ENCODE peak calls at places on chromosomes 1 and 21, in nine cellular contexts. J is stimulated activated CD4-positive, alpha-beta T cell treated with anti-CD3 and anti-CD28 coated beads, Interleukin-2, amount 100 ng/mL, for 48 hours; F is left cardiac atrium; Y is PC-9; A is NCI-H2171; W is iPS-NIHi11; X is hippocampal formation; V is amniotic stem cell; H is effector memory CD8-positive, alpha-beta T cell. R is an unnamed sample.

GRCh38 chr1:211236633-211237321 is 22.4 kb upstream of the RCOR3 start:
- DNase-seq in Y (no peak), X (no peak), V (no peak), H (no peak), A (no peak), W (no peak), F (no peak), J (no peak), R (no peak)

GRCh38 chr21:39852726-39853510 is 14.3 kb upstream of the PCP4 start:
- DNase-seq in H (no peak), X (no peak), F (no peak), Y (no peak), W (no peak), V (no peak), J (no peak), A (no peak), R (no peak)

GRCh38 chr21:32257952-32258785 is 20.7 kb downstream of the MIS18A start:
- DNase-seq in A (peak; percentile 57), H (peak; percentile 12), F (peak; percentile 71), V (peak; percentile 65), X (peak; percentile 65), J (peak; percentile 34), Y (peak; percentile 65), W (peak; percentile 80), R (peak; percentile 85)

GRCh38 chr1:63994636-63995035 is 208.8 kb upstream of the UBE2U start:
- DNase-seq in H (no peak), F (no peak), V (no peak), J (no peak), A (no peak), W (no peak), X (no peak), Y (no peak), R (no peak)

GRCh38 chr1:67754526-67754920 is 69.5 kb downstream of the GADD45A start:
- DNase-seq in V (no peak), J (no peak), F (no peak), X (no peak), A (no peak), Y (no peak), W (no peak), H (no peak), R (no peak)

GRCh38 chr1:204498980-204499379 is 4.4 kb upstream of the PIK3C2B start:
- DNase-seq in H (no peak), J (no peak), Y (no peak), F (no peak), X (no peak), W (no peak), A (no peak), V (no peak), R (no peak)

GRCh38 chr21:46454634-46455390 is 3.9 kb upstream of the DIP2A start:
- DNase-seq in A (no peak), H (no peak), J (no peak), Y (no peak), X (peak; percentile 61), F (no peak), V (no peak), W (no peak), R (no peak)

GRCh38 chr1:37255868-37256267 is 218.5 kb upstream of the ZC3H12A start:
- DNase-seq in A (no peak), X (no peak), J (no peak), F (no peak), V (no peak), Y (no peak), H (no peak), W (peak; percentile 36), R (no peak)

GRCh38 chr1:47906009-47906432 is 91.2 kb downstream of the TRABD2B start:
- DNase-seq in W (no peak), Y (no peak), H (no peak), J (no peak), A (no peak), F (no peak), X (no peak), V (no peak), R (no peak)

GRCh38 chr1:32316906-32317282 is 19.1 kb downstream of the MARCKSL1 start:
- DNase-seq in J (no peak), V (no peak), F (no peak), Y (no peak), W (no peak), X (no peak), H (no peak), A (no peak), R (no peak)

GRCh38 chr1:17168480-17168878 is 36.4 kb upstream of the PADI1 start:
- DNase-seq in W (no peak), F (no peak), H (no peak), X (no peak), J (no peak), A (no peak), V (peak; percentile 44), Y (no peak), R (no peak)

GRCh38 chr1:169041371-169041770 is 65.1 kb upstream of the ATP1B1 start:
- DNase-seq in W (no peak), F (no peak), H (no peak), A (no peak), J (no peak), V (no peak), Y (no peak), X (no peak), R (no peak)

GRCh38 chr1:13681921-13682320 is 18.1 kb upstream of the PRDM2 start:
- DNase-seq in V (no peak), H (no peak), W (no peak), Y (no peak), A (no peak), J (no peak), X (no peak), F (no peak), R (no peak)

GRCh38 chr1:172549621-172550280 is 16.8 kb downstream of the SUCO start:
- DNase-seq in F (no peak), W (no peak), X (no peak), J (no peak), Y (no peak), V (no peak), A (no peak), H (no peak), R (no peak)

GRCh38 chr1:229192031-229192430 is 78.9 kb upstream of the RAB4A start:
- DNase-seq in W (no peak), J (no peak), F (no peak), X (no peak), V (no peak), A (no peak), Y (no peak), H (no peak), R (no peak)

GRCh38 chr1:108704501-108704900 is 8.2 kb upstream of the FNDC7 start:
- DNase-seq in J (no peak), F (peak; percentile 58), V (peak; percentile 46), X (no peak), Y (peak; percentile 24), A (no peak), W (no peak), H (no peak), R (no peak)

GRCh38 chr1:93488222-93488621 is 40.3 kb downstream of the FNBP1L start:
- DNase-seq in X (no peak), H (no peak), F (no peak), J (no peak), W (no peak), Y (no peak), A (no peak), V (no peak), R (no peak)

GRCh38 chr21:33642896-33643657 is 776 bp downstream of the ITSN1 start:
- DNase-seq in W (peak; percentile 49), X (peak; percentile 7), V (no peak), Y (peak; percentile 22), H (no peak), A (peak; percentile 4), J (peak; percentile 2), F (peak; percentile 56), R (peak; percentile 53)

GRCh38 chr1:174743654-174744561 is 255.8 kb upstream of the CACYBP start:
- DNase-seq in A (peak; percentile 42), V (peak; percentile 33), W (peak; percentile 25), X (no peak), J (no peak), Y (no peak), H (no peak), F (no peak), R (peak; percentile 75)

GRCh38 chr21:27796106-27796505 is 829.2 kb upstream of the ADAMTS5 start:
- DNase-seq in X (no peak), W (no peak), A (no peak), J (no peak), V (no peak), H (no peak), F (no peak), Y (no peak), R (no peak)

GRCh38 chr1:229862017-229862774 is 204.8 kb upstream of the GALNT2 start:
- DNase-seq in J (no peak), W (peak; percentile 33), Y (no peak), X (peak; percentile 27), V (no peak), A (no peak), H (no peak), F (no peak), R (no peak)

GRCh38 chr1:179910934-179911333 is 28.8 kb downstream of the TOR1AIP1 start:
- DNase-seq in W (no peak), A (no peak), Y (no peak), F (no peak), J (no peak), H (no peak), X (no peak), V (no peak), R (no peak)

GRCh38 chr1:65416767-65417166 is 3.7 kb upstream of the LEPR start:
- DNase-seq in F (no peak), H (no peak), X (no peak), J (no peak), W (no peak), Y (no peak), V (no peak), A (no peak), R (no peak)

GRCh38 chr1:164660415-164661174 is 101.6 kb downstream of the PBX1 start:
- DNase-seq in W (no peak), V (no peak), A (no peak), H (no peak), F (no peak), Y (no peak), X (no peak), J (no peak), R (no peak)

GRCh38 chr1:224430511-224431113 is 4.0 kb downstream of the WDR26 start:
- DNase-seq in H (peak; percentile 24), X (no peak), F (no peak), V (peak; percentile 31), J (no peak), A (no peak), W (no peak), Y (no peak), R (peak; percentile 15)

GRCh38 chr1:235888119-235888643 is 21.5 kb upstream of the LYST start:
- DNase-seq in X (no peak), W (no peak), Y (no peak), F (no peak), J (peak; percentile 32), H (peak; percentile 55), A (no peak), V (no peak), R (no peak)

GRCh38 chr1:12527564-12527963 is 90.4 kb downstream of the DHRS3 start:
- DNase-seq in J (no peak), V (no peak), W (no peak), X (no peak), Y (no peak), F (no peak), A (no peak), H (no peak), R (no peak)

GRCh38 chr1:65235867-65236805 is 73.2 kb upstream of the DNAJC6 start:
- DNase-seq in Y (no peak), X (no peak), H (no peak), W (peak; percentile 48), A (no peak), J (no peak), F (no peak), V (no peak), R (peak; percentile 78)

GRCh38 chr21:36164427-36164784 is 7.8 kb downstream of the DOP1B start:
- DNase-seq in J (no peak), X (no peak), Y (no peak), V (no peak), H (no peak), F (no peak), W (no peak), A (no peak), R (peak; percentile 64)

GRCh38 chr1:230707732-230708630 is 5.9 kb downstream of the AGT start:
- DNase-seq in X (no peak), H (no peak), F (no peak), J (no peak), W (no peak), A (no peak), Y (no peak), V (no peak), R (peak; percentile 50)

GRCh38 chr1:145999321-146000024 is 3.1 kb upstream of the TXNIP start:
- DNase-seq in J (no peak), Y (no peak), F (no peak), A (no peak), W (no peak), X (no peak), H (peak; percentile 24), V (no peak), R (peak; percentile 85)